ENCODE peak calls at places on chromosomes 7 and 10, in seven cellular contexts. N is fibroblast of villous mesenchyme; D is activated CD8-positive, alpha-beta memory T cell treated with anti-CD3 and anti-CD28 coated beads, Interleukin-2, amount 10 ng/mL, durations not matched to agents 7 days and 5 days; K is SJSA1; C is NCI-H1930; S is AG10803; Y is naive thymus-derived CD8-positive, alpha-beta T cell. Q is an unnamed sample.

GRCh38 chr10:91385686-91386085 is 24.5 kb upstream of the HECTD2 start:
- DNase-seq in S (no peak), D (no peak), Y (no peak), N (no peak), K (no peak), C (no peak), Q (no peak)

GRCh38 chr10:97724341-97724941 is 10.9 kb downstream of the MARVELD1 start:
- DNase-seq in D (no peak), C (no peak), N (peak), K (no peak), S (peak), Y (no peak), Q (no peak)

GRCh38 chr7:157841757-157842390 is 505.1 kb downstream of the DNAJB6 start:
- DNase-seq in C (no peak), D (no peak), S (no peak), K (no peak), N (no peak), Y (no peak), Q (no peak)

GRCh38 chr7:29355388-29355787 is 160.8 kb downstream of the CHN2 start:
- DNase-seq in D (no peak), C (no peak), N (no peak), S (no peak), Y (no peak), K (no peak), Q (no peak)

GRCh38 chr10:44990302-44990655 is 10.4 kb upstream of the ZNF22 start:
- DNase-seq in D (peak), K (no peak), N (no peak), Y (no peak), C (no peak), S (no peak), Q (no peak)

GRCh38 chr10:129530486-129531065 is 63.5 kb downstream of the MGMT start:
- DNase-seq in S (peak), Y (no peak), N (no peak), D (no peak), C (no peak), K (no peak), Q (no peak)

GRCh38 chr7:80060218-80060806 is 74.3 kb upstream of the GNAI1 start:
- DNase-seq in S (peak), K (peak), Y (no peak), C (no peak), N (peak), D (no peak), Q (peak)

GRCh38 chr7:1459930-1460756 is 873 bp upstream of the MICALL2 start:
- DNase-seq in Y (no peak), C (no peak), K (peak), D (no peak), N (peak), S (peak), Q (peak)

GRCh38 chr10:6920072-6921019 is 340.3 kb upstream of the PRKCQ start:
- DNase-seq in S (peak), Y (peak), C (no peak), K (no peak), N (peak), D (peak), Q (peak)

GRCh38 chr7:2202361-2202761 is 30.4 kb downstream of the MAD1L1 start:
- DNase-seq in Y (no peak), K (no peak), C (no peak), S (no peak), N (no peak), D (no peak), Q (no peak)

GRCh38 chr10:18860591-18861205 is 187.9 kb upstream of the MALRD1 start:
- DNase-seq in C (no peak), D (no peak), Y (no peak), N (no peak), S (no peak), K (no peak), Q (no peak)

GRCh38 chr7:30285067-30285530 is 702 bp downstream of the ZNRF2 start:
- DNase-seq in Y (peak), C (peak), N (no peak), D (peak), K (no peak), S (peak), Q (peak)

GRCh38 chr10:22229756-22230330 is 12.0 kb upstream of the EBLN1 start:
- DNase-seq in C (no peak), N (peak), S (peak), K (peak), D (no peak), Y (no peak), Q (peak)

GRCh38 chr7:134470864-134471263 is 12.0 kb upstream of the AKR1B1 start:
- DNase-seq in Y (no peak), N (peak), S (peak), K (peak), C (no peak), D (no peak), Q (peak)

GRCh38 chr7:5526190-5527037 is 102.8 kb upstream of the TNRC18 start:
- DNase-seq in N (no peak), S (peak), D (peak), K (peak), Y (peak), C (no peak), Q (peak)